ENCODE peak calls at places on chromosome 15, in eight cellular contexts. One of them, this sample, is unnamed.

GRCh38 chr15:66875588-66876422 is 173.8 kb downstream of the SMAD6 start:
- DNase-seq in A549: no peak
- DNase-seq in lower lobe of right lung: no peak
- DNase-seq in AG04450: no peak
- DNase-seq in MM.1S: no peak
- DNase-seq in HepG2: no peak
- DNase-seq in CD4-positive, alpha-beta T cell: no peak
- DNase-seq in heart right ventricle: no peak
- DNase-seq in this sample: no peak

GRCh38 chr15:41001524-41001923 is 48.3 kb downstream of the CHAC1 start:
- DNase-seq in MM.1S: no peak
- DNase-seq in A549: peak; percentile 57
- DNase-seq in lower lobe of right lung: no peak
- DNase-seq in AG04450: no peak
- DNase-seq in heart right ventricle: no peak
- DNase-seq in HepG2: no peak
- DNase-seq in CD4-positive, alpha-beta T cell: no peak
- DNase-seq in this sample: no peak

GRCh38 chr15:51969728-51970127 is 1.9 kb downstream of the LEO1 start:
- DNase-seq in A549: no peak
- DNase-seq in AG04450: no peak
- DNase-seq in CD4-positive, alpha-beta T cell: no peak
- DNase-seq in lower lobe of right lung: no peak
- DNase-seq in MM.1S: no peak
- DNase-seq in HepG2: no peak
- DNase-seq in heart right ventricle: no peak
- DNase-seq in this sample: no peak

GRCh38 chr15:40952301-40952900 is 870 bp upstream of the CHAC1 start:
- DNase-seq in AG04450: no peak
- DNase-seq in A549: no peak
- DNase-seq in heart right ventricle: no peak
- DNase-seq in CD4-positive, alpha-beta T cell: no peak
- DNase-seq in MM.1S: no peak
- DNase-seq in lower lobe of right lung: peak; percentile 34
- DNase-seq in HepG2: no peak
- DNase-seq in this sample: no peak

GRCh38 chr15:47203993-47204392 is 513.3 kb upstream of the SEMA6D start:
- DNase-seq in A549: no peak
- DNase-seq in lower lobe of right lung: no peak
- DNase-seq in MM.1S: no peak
- DNase-seq in HepG2: no peak
- DNase-seq in heart right ventricle: no peak
- DNase-seq in CD4-positive, alpha-beta T cell: no peak
- DNase-seq in AG04450: no peak
- DNase-seq in this sample: no peak

GRCh38 chr15:51828621-51829359 is 663 bp upstream of the TMOD3 start:
- DNase-seq in MM.1S: no peak
- DNase-seq in lower lobe of right lung: peak; percentile 51
- DNase-seq in heart right ventricle: no peak
- DNase-seq in AG04450: no peak
- DNase-seq in HepG2: no peak
- DNase-seq in A549: peak; percentile 53
- DNase-seq in CD4-positive, alpha-beta T cell: no peak
- DNase-seq in this sample: no peak

GRCh38 chr15:60667190-60667868 is 188.4 kb upstream of the ICE2 start:
- DNase-seq in MM.1S: no peak
- DNase-seq in heart right ventricle: no peak
- DNase-seq in AG04450: no peak
- DNase-seq in lower lobe of right lung: no peak
- DNase-seq in CD4-positive, alpha-beta T cell: no peak
- DNase-seq in A549: no peak
- DNase-seq in HepG2: no peak
- DNase-seq in this sample: no peak

GRCh38 chr15:31435256-31435781 is 108.7 kb downstream of the KLF13 start:
- DNase-seq in HepG2: peak; percentile 75
- DNase-seq in heart right ventricle: peak; percentile 87
- DNase-seq in CD4-positive, alpha-beta T cell: peak; percentile 77
- DNase-seq in MM.1S: peak; percentile 85
- DNase-seq in lower lobe of right lung: peak; percentile 87
- DNase-seq in A549: peak; percentile 83
- DNase-seq in AG04450: peak; percentile 32
- DNase-seq in this sample: peak; percentile 77

GRCh38 chr15:25793354-25794050 is 69.6 kb downstream of the ATP10A start:
- DNase-seq in A549: no peak
- DNase-seq in MM.1S: peak; percentile 7
- DNase-seq in CD4-positive, alpha-beta T cell: no peak
- DNase-seq in HepG2: no peak
- DNase-seq in AG04450: no peak
- DNase-seq in lower lobe of right lung: no peak
- DNase-seq in heart right ventricle: no peak
- DNase-seq in this sample: no peak

GRCh38 chr15:60326824-60327654 is 70.7 kb downstream of the ANXA2 start:
- DNase-seq in HepG2: peak; percentile 50
- DNase-seq in CD4-positive, alpha-beta T cell: peak; percentile 7
- DNase-seq in AG04450: peak; percentile 20
- DNase-seq in A549: peak; percentile 67
- DNase-seq in MM.1S: peak; percentile 74
- DNase-seq in heart right ventricle: peak; percentile 15
- DNase-seq in lower lobe of right lung: no peak
- DNase-seq in this sample: no peak

GRCh38 chr15:58392141-58392540 is 39.6 kb upstream of the LIPC start:
- DNase-seq in CD4-positive, alpha-beta T cell: no peak
- DNase-seq in lower lobe of right lung: no peak
- DNase-seq in HepG2: no peak
- DNase-seq in heart right ventricle: no peak
- DNase-seq in MM.1S: no peak
- DNase-seq in A549: no peak
- DNase-seq in AG04450: no peak
- DNase-seq in this sample: no peak

GRCh38 chr15:58390118-58390517 is 41.7 kb upstream of the LIPC start:
- DNase-seq in CD4-positive, alpha-beta T cell: no peak
- DNase-seq in A549: no peak
- DNase-seq in HepG2: no peak
- DNase-seq in AG04450: no peak
- DNase-seq in lower lobe of right lung: no peak
- DNase-seq in heart right ventricle: no peak
- DNase-seq in MM.1S: no peak
- DNase-seq in this sample: no peak

GRCh38 chr15:58393196-58393790 is 38.5 kb upstream of the LIPC start:
- DNase-seq in CD4-positive, alpha-beta T cell: no peak
- DNase-seq in AG04450: no peak
- DNase-seq in heart right ventricle: no peak
- DNase-seq in HepG2: no peak
- DNase-seq in MM.1S: no peak
- DNase-seq in lower lobe of right lung: no peak
- DNase-seq in A549: no peak
- DNase-seq in this sample: no peak

GRCh38 chr15:58392611-58393161 is 39.1 kb upstream of the LIPC start:
- DNase-seq in CD4-positive, alpha-beta T cell: no peak
- DNase-seq in MM.1S: no peak
- DNase-seq in heart right ventricle: no peak
- DNase-seq in AG04450: no peak
- DNase-seq in HepG2: no peak
- DNase-seq in A549: no peak
- DNase-seq in lower lobe of right lung: no peak
- DNase-seq in this sample: no peak

DNA sequence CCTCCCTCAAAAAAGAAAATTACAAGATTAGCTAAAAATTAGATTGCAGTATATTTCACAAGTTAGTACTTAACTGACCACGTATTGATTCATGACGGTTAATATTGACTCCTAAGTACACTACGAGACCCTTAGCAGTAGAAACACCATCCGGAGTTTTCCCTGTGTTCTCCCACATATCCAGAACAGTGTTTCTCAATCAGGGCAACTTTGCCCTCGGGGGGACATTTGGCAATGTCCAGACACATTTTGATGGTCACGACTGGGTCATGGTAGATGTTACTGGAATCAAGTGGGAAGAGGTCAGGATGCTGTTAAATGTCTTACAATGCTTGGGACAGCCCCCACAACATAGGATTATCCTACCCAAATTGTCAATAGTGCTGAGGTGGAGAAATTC is 40.7 kb upstream of the LIPC start:
- DNase-seq in A549: no peak
- DNase-seq in MM.1S: no peak
- DNase-seq in AG04450: no peak
- DNase-seq in heart right ventricle: no peak
- DNase-seq in CD4-positive, alpha-beta T cell: no peak
- DNase-seq in HepG2: no peak
- DNase-seq in lower lobe of right lung: no peak
- DNase-seq in this sample: no peak
- H3K27ac ChIP-seq in A549: peak overlapping the region; percentile 15
- H3K27ac ChIP-seq in MM.1S: no peak overlapping the region
- H3K27ac ChIP-seq in AG04450: no peak overlapping the region
- H3K27ac ChIP-seq in heart right ventricle: no peak overlapping the region
- H3K27ac ChIP-seq in CD4-positive, alpha-beta T cell: no peak overlapping the region
- H3K27ac ChIP-seq in HepG2: no peak overlapping the region
- H3K27ac ChIP-seq in lower lobe of right lung: no peak overlapping the region
- H3K27ac ChIP-seq in this sample: no peak overlapping the region

DNA sequence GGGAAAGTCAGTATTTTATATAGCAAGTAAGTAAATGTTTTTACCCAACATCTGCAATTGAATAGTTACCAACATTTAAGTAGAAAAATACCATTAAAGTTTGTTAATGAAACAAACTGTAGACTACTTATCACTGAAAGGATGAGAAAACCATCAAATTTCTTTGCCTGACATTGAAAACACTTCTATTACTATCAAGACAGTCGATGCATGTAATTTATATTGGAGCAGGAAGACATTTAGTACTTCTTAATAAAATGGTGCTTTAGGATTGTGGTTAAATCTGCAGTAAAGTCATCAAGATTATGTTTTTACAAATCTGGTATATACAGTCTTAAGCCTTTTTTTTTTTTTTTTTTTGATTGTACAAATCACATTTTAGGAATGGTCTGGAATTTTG is 13.9 kb upstream of the CHD2 start:
- DNase-seq in MM.1S: no peak
- DNase-seq in CD4-positive, alpha-beta T cell: no peak
- DNase-seq in lower lobe of right lung: no peak
- DNase-seq in A549: no peak
- DNase-seq in HepG2: no peak
- DNase-seq in AG04450: no peak
- DNase-seq in heart right ventricle: no peak
- DNase-seq in this sample: no peak
- H3K27ac ChIP-seq in MM.1S: no peak overlapping the region
- H3K27ac ChIP-seq in CD4-positive, alpha-beta T cell: peak overlapping the region; percentile 38
- H3K27ac ChIP-seq in lower lobe of right lung: peak overlapping the region; percentile 99
- H3K27ac ChIP-seq in A549: no peak overlapping the region
- H3K27ac ChIP-seq in HepG2: no peak overlapping the region
- H3K27ac ChIP-seq in AG04450: no peak overlapping the region
- H3K27ac ChIP-seq in heart right ventricle: peak overlapping the region; percentile 100
- H3K27ac ChIP-seq in this sample: peak overlapping the region; percentile 44

GRCh38 chr15:99176757-99177156 is 71.9 kb downstream of the SYNM start:
- DNase-seq in HepG2: no peak
- DNase-seq in heart right ventricle: no peak
- DNase-seq in MM.1S: no peak
- DNase-seq in CD4-positive, alpha-beta T cell: no peak
- DNase-seq in lower lobe of right lung: no peak
- DNase-seq in AG04450: no peak
- DNase-seq in A549: no peak
- DNase-seq in this sample: no peak

GRCh38 chr15:99181544-99181943 is 67.8 kb downstream of the TTC23 start:
- DNase-seq in A549: no peak
- DNase-seq in CD4-positive, alpha-beta T cell: no peak
- DNase-seq in MM.1S: no peak
- DNase-seq in heart right ventricle: peak; percentile 64
- DNase-seq in lower lobe of right lung: no peak
- DNase-seq in AG04450: no peak
- DNase-seq in HepG2: no peak
- DNase-seq in this sample: no peak

GRCh38 chr15:99180963-99181306 is 68.4 kb downstream of the TTC23 start:
- DNase-seq in HepG2: no peak
- DNase-seq in CD4-positive, alpha-beta T cell: no peak
- DNase-seq in heart right ventricle: no peak
- DNase-seq in MM.1S: no peak
- DNase-seq in lower lobe of right lung: no peak
- DNase-seq in AG04450: no peak
- DNase-seq in A549: no peak
- DNase-seq in this sample: no peak

GRCh38 chr15:99177679-99178078 is 71.7 kb downstream of the TTC23 start:
- DNase-seq in A549: no peak
- DNase-seq in heart right ventricle: no peak
- DNase-seq in MM.1S: no peak
- DNase-seq in HepG2: no peak
- DNase-seq in lower lobe of right lung: no peak
- DNase-seq in AG04450: no peak
- DNase-seq in CD4-positive, alpha-beta T cell: no peak
- DNase-seq in this sample: no peak

DNA sequence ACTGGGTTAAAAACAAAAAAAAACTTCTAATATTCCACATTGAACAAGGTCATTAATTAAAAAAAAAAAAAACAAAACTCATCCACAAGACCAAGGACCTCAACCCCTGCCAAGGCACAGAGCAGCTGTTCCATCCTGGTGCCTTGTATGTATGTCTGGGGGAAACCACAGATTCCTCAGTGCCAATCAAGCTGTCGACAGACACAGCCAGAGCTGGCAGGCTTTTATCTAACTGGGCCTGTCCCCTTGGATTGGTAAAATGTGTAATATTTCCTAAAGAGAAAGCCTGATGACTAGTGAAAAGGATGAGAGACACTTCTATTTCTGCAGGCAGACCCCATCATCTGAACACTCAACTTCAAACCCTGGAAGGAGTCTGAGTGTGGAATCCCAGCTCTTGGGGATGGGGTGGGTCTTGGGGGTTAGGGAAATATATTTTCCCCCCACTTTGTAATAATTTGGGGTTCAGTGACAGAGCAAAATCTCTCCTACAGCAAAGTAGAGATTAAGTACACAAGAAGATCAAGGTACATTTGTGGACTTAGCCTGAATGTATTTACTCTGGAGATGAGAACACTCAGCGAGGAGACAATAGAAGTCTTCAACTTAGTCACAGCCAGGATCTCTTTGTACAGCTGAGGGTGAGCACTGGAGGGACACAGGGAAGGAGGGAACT is 69.0 kb downstream of the TTC23 start:
- DNase-seq in MM.1S: no peak
- DNase-seq in CD4-positive, alpha-beta T cell: no peak
- DNase-seq in lower lobe of right lung: no peak
- DNase-seq in AG04450: no peak
- DNase-seq in HepG2: peak; percentile 83
- DNase-seq in heart right ventricle: no peak
- DNase-seq in A549: no peak
- DNase-seq in this sample: no peak
- H3K27ac ChIP-seq in MM.1S: no peak overlapping the region
- H3K27ac ChIP-seq in CD4-positive, alpha-beta T cell: no peak overlapping the region
- H3K27ac ChIP-seq in lower lobe of right lung: no peak overlapping the region
- H3K27ac ChIP-seq in AG04450: no peak overlapping the region
- H3K27ac ChIP-seq in HepG2: peak overlapping the region; percentile 10
- H3K27ac ChIP-seq in heart right ventricle: peak overlapping the region; percentile 72
- H3K27ac ChIP-seq in A549: no peak overlapping the region
- H3K27ac ChIP-seq in this sample: no peak overlapping the region

DNA sequence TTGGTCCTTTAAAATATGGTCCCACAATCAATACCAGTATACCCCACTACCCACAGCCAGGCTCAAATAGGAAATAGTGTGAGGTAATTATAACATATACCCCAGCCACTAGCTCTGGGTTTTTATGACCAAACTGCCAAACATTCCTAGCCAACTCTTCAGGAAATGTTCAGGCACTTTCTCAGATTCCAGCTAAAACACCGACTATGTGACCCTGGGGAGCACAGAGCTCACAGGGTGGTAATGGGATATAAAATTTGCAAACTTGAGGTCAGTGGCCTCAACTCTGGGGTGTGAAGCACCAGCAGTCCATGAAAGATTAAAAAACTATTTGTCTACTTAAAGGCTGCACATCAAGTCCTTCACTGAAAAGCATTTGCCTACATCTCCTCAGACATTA is 12.9 kb downstream of the FBN1 start:
- DNase-seq in CD4-positive, alpha-beta T cell: no peak
- DNase-seq in heart right ventricle: no peak
- DNase-seq in lower lobe of right lung: no peak
- DNase-seq in AG04450: no peak
- DNase-seq in HepG2: no peak
- DNase-seq in A549: no peak
- DNase-seq in MM.1S: no peak
- DNase-seq in this sample: no peak
- H3K27ac ChIP-seq in CD4-positive, alpha-beta T cell: no peak overlapping the region
- H3K27ac ChIP-seq in heart right ventricle: no peak overlapping the region
- H3K27ac ChIP-seq in lower lobe of right lung: no peak overlapping the region
- H3K27ac ChIP-seq in AG04450: no peak overlapping the region
- H3K27ac ChIP-seq in HepG2: no peak overlapping the region
- H3K27ac ChIP-seq in A549: no peak overlapping the region
- H3K27ac ChIP-seq in MM.1S: no peak overlapping the region
- H3K27ac ChIP-seq in this sample: no peak overlapping the region

This sample was measured in pancreas.